ENCODE peak calls at places on chromosomes 3 and 15, in six cellular contexts. Z, M, Q, B, O and W are unnamed samples.

GRCh38 chr3:184345678-184346144 is 8.3 kb downstream of the FAM131A start:
- DNase-seq in Q (no peak), B (peak), M (peak), Z (no peak), O (no peak), W (no peak)

GRCh38 chr3:65935724-65936123 is 103.0 kb downstream of the MAGI1 start:
- DNase-seq in O (no peak), Z (no peak), M (no peak), B (no peak), Q (no peak), W (no peak)

GRCh38 chr3:71554649-71555048 is 28.9 kb downstream of the FOXP1 start:
- DNase-seq in Z (no peak), B (no peak), Q (no peak), O (no peak), M (no peak), W (no peak)

GRCh38 chr15:66939451-66940023 is 125.9 kb upstream of the SMAD3 start:
- DNase-seq in O (no peak), Q (no peak), B (no peak), M (peak), Z (no peak), W (no peak)

GRCh38 chr15:57017024-57017423 is 98.6 kb downstream of the TCF12 start:
- DNase-seq in Z (no peak), O (no peak), Q (no peak), M (no peak), B (no peak), W (no peak)

GRCh38 chr3:187845826-187846225 is 100.6 kb upstream of the BCL6 start:
- DNase-seq in Q (no peak), Z (no peak), B (no peak), O (no peak), M (no peak), W (no peak)

GRCh38 chr15:90697180-90697579 is 20.0 kb upstream of the BLM start:
- DNase-seq in O (no peak), Z (no peak), M (no peak), Q (no peak), B (no peak), W (no peak)

GRCh38 chr3:128616516-128617269 is 33.9 kb downstream of the RPN1 start:
- DNase-seq in M (no peak), Q (no peak), Z (no peak), O (no peak), B (no peak), W (no peak)

GRCh38 chr15:52559583-52559982 is 9.2 kb downstream of the ARPP19 start:
- DNase-seq in O (no peak), M (no peak), Z (no peak), B (no peak), Q (no peak), W (no peak)

GRCh38 chr3:27681249-27681748 is 40.8 kb downstream of the EOMES start:
- DNase-seq in B (no peak), Q (no peak), M (peak), O (no peak), Z (peak), W (no peak)

GRCh38 chr3:12198301-12198700 is 39.6 kb upstream of the TIMP4 start:
- DNase-seq in O (no peak), Q (no peak), Z (no peak), M (no peak), B (no peak), W (no peak)

GRCh38 chr3:48214225-48214624 is 9.1 kb upstream of the CAMP start:
- DNase-seq in Z (no peak), Q (no peak), O (no peak), B (no peak), M (no peak), W (no peak)

GRCh38 chr3:37718647-37719046 is 143.0 kb upstream of the CTDSPL start:
- DNase-seq in B (no peak), Z (no peak), O (no peak), Q (no peak), M (peak), W (no peak)

GRCh38 chr3:109702252-109702651 is 364.9 kb upstream of the DPPA4 start:
- DNase-seq in O (no peak), Z (no peak), Q (no peak), B (no peak), M (no peak), W (no peak)

GRCh38 chr3:179323197-179323901 is 518 bp downstream of the ZNF639 start:
- DNase-seq in O (peak), B (peak), Z (no peak), M (peak), Q (peak), W (peak)

GRCh38 chr3:69671082-69671952 is 67.9 kb upstream of the MITF start:
- DNase-seq in B (no peak), O (no peak), M (no peak), Z (no peak), Q (no peak), W (no peak)

GRCh38 chr15:78979456-78980320 is 34.8 kb upstream of the CTSH start:
- DNase-seq in Q (no peak), Z (no peak), B (peak), O (no peak), M (peak), W (no peak)

GRCh38 chr3:151859905-151860304 is 13.5 kb upstream of the SUCNR1 start:
- DNase-seq in Q (no peak), O (no peak), B (no peak), M (no peak), Z (no peak), W (no peak)

GRCh38 chr3:111828506-111828905 is 30.6 kb upstream of the PHLDB2 start:
- DNase-seq in Z (no peak), Q (no peak), O (no peak), B (no peak), M (no peak), W (no peak)

GRCh38 chr3:178001670-178002101 is 534.5 kb upstream of the KCNMB2 start:
- DNase-seq in Z (no peak), O (no peak), B (no peak), M (no peak), Q (no peak), W (no peak)

GRCh38 chr3:48684480-48685143 is 1.1 kb downstream of the NCKIPSD start:
- DNase-seq in B (no peak), M (no peak), Q (no peak), Z (no peak), O (no peak), W (no peak)

GRCh38 chr3:39154323-39155021 is 1.1 kb upstream of the CSRNP1 start:
- DNase-seq in Q (no peak), M (peak), Z (no peak), B (no peak), O (no peak), W (no peak)

GRCh38 chr3:192246847-192247520 is 480.4 kb downstream of the FGF12 start:
- DNase-seq in Z (no peak), M (no peak), Q (no peak), O (no peak), B (no peak), W (no peak)

GRCh38 chr15:80403712-80404056 is 498 bp upstream of the ARNT2 start:
- DNase-seq in M (peak), B (no peak), Q (no peak), O (no peak), Z (no peak), W (no peak)

GRCh38 chr3:49343163-49343562 is 3.3 kb upstream of the USP4 start:
- DNase-seq in O (no peak), Q (no peak), Z (no peak), M (no peak), B (no peak), W (no peak)

GRCh38 chr15:84982301-84982920 is 755 bp downstream of the PDE8A start:
- DNase-seq in Z (no peak), M (peak), B (peak), Q (peak), O (peak), W (peak)

GRCh38 chr3:157199841-157200240 is 39.9 kb upstream of the CCNL1 start:
- DNase-seq in O (no peak), B (no peak), Q (no peak), Z (no peak), M (no peak), W (no peak)

GRCh38 chr15:84814826-84815375 is 2.3 kb upstream of the ALPK3 start:
- DNase-seq in B (no peak), O (no peak), M (no peak), Q (no peak), Z (no peak), W (no peak)

GRCh38 chr3:191255156-191255555 is 56.1 kb downstream of the OSTN start:
- DNase-seq in B (no peak), M (peak), O (no peak), Q (no peak), Z (no peak), W (no peak)

GRCh38 chr15:69926011-69926410 is 171.7 kb downstream of the TLE3 start:
- DNase-seq in B (no peak), Z (no peak), M (peak), O (no peak), Q (no peak), W (no peak)

GRCh38 chr15:73683624-73684536 is at the start of gene CD276:
- DNase-seq in B (peak), Q (no peak), M (peak), Z (no peak), O (no peak), W (no peak)

GRCh38 chr15:40960926-40961325 is 7.7 kb downstream of the CHAC1 start:
- DNase-seq in M (peak), Z (no peak), Q (no peak), B (peak), O (no peak), W (no peak)

GRCh38 chr15:69991493-69991892 is 106.2 kb downstream of the TLE3 start:
- DNase-seq in M (no peak), B (no peak), O (no peak), Z (no peak), Q (no peak), W (no peak)

GRCh38 chr3:46962427-46962826 is 14.1 kb downstream of the CCDC12 start:
- DNase-seq in Z (no peak), Q (no peak), B (no peak), O (no peak), M (no peak), W (no peak)

GRCh38 chr3:113057117-113057516 is 66.3 kb downstream of the GTPBP8 start:
- DNase-seq in Z (no peak), Q (no peak), B (no peak), M (no peak), O (no peak), W (no peak)

GRCh38 chr3:65953881-65954733 is 84.6 kb downstream of the MAGI1 start:
- DNase-seq in Q (no peak), O (no peak), Z (no peak), M (no peak), B (peak), W (no peak)

GRCh38 chr3:187181454-187182170 is 15.7 kb upstream of the RTP1 start:
- DNase-seq in Q (no peak), B (no peak), M (no peak), O (no peak), Z (no peak), W (no peak)

GRCh38 chr3:188888321-188889056 is 283.3 kb upstream of the TPRG1 start:
- DNase-seq in Q (no peak), Z (no peak), O (no peak), M (no peak), B (no peak), W (no peak)

GRCh38 chr3:72673011-72673771 is 175.1 kb downstream of the SHQ1 start:
- DNase-seq in M (no peak), O (no peak), Q (no peak), Z (no peak), B (no peak), W (no peak)